ENCODE peak calls at places on chromosomes 6 and 20, in four cellular contexts. G is SK-N-SH; R is CD4-positive, alpha-beta T cell; H is activated B cell treated with CpG ODN at 0.5 μM for 24 hours. P is an unnamed sample.

GRCh38 chr20:38434310-38434741 is 802 bp downstream of the SNHG17 start:
- DNase-seq in G (peak), R (no peak), H (peak), P (no peak)

GRCh38 chr6:50471041-50471440 is 242.3 kb upstream of the TFAP2D start:
- DNase-seq in G (no peak), R (no peak), H (no peak), P (no peak)

GRCh38 chr20:33433875-33434274 is 9.7 kb downstream of the SNTA1 start:
- DNase-seq in G (no peak), R (no peak), H (no peak), P (no peak)

GRCh38 chr6:149071997-149072396 is 245.5 kb upstream of the TAB2 start:
- DNase-seq in G (no peak), R (no peak), H (no peak), P (no peak)

GRCh38 chr6:151629791-151630190 is 136.0 kb downstream of the CCDC170 start:
- DNase-seq in G (no peak), R (no peak), H (no peak), P (no peak)

GRCh38 chr6:30647802-30648460 is 998 bp downstream of the C6orf136 start:
- DNase-seq in G (no peak), R (no peak), H (no peak), P (no peak)

GRCh38 chr6:84348801-84349200 is 121.4 kb upstream of the CEP162 start:
- DNase-seq in G (no peak), R (no peak), H (no peak), P (no peak)

GRCh38 chr20:35166242-35166830 is 5.5 kb upstream of the PROCR start:
- DNase-seq in G (peak), R (no peak), H (no peak), P (no peak)

GRCh38 chr6:163897030-163897429 is 482.5 kb downstream of the QKI start:
- DNase-seq in G (no peak), R (no peak), H (no peak), P (no peak)

GRCh38 chr20:31815408-31816188 is 3.6 kb upstream of the MYLK2 start:
- DNase-seq in G (peak), R (no peak), H (no peak), P (no peak)

GRCh38 chr6:52503853-52504777 is 72.7 kb downstream of the TRAM2 start:
- DNase-seq in G (peak), R (no peak), H (no peak), P (peak)

GRCh38 chr6:5671604-5672559 is 334.8 kb downstream of the NRN1 start:
- DNase-seq in G (no peak), R (no peak), H (no peak), P (no peak)

GRCh38 chr6:44049989-44050871 is 77.0 kb downstream of the MRPL14 start:
- DNase-seq in G (no peak), R (no peak), H (no peak), P (no peak)

GRCh38 chr20:49171928-49172327 is 16.2 kb downstream of the STAU1 start:
- DNase-seq in G (no peak), R (no peak), H (no peak), P (no peak)

GRCh38 chr6:125474061-125474460 is 172.3 kb upstream of the HDDC2 start:
- DNase-seq in G (no peak), R (no peak), H (no peak), P (no peak)

GRCh38 chr6:74128536-74128935 is 432.5 kb downstream of the CD109 start:
- DNase-seq in G (no peak), R (no peak), H (no peak), P (no peak)

GRCh38 chr20:54132612-54133433 is 41.0 kb downstream of the CYP24A1 start:
- DNase-seq in G (no peak), R (no peak), H (no peak), P (peak)

GRCh38 chr20:11261533-11262000 is 587.8 kb upstream of the JAG1 start:
- DNase-seq in G (no peak), R (no peak), H (no peak), P (no peak)

GRCh38 chr6:45305546-45305945 is 22.6 kb upstream of the RUNX2 start:
- DNase-seq in G (no peak), R (no peak), H (no peak), P (no peak)

GRCh38 chr6:137795510-137795909 is 71.5 kb upstream of the TNFAIP3 start:
- DNase-seq in G (no peak), R (no peak), H (no peak), P (no peak)

GRCh38 chr6:137798846-137799245 is 68.2 kb upstream of the TNFAIP3 start:
- DNase-seq in G (no peak), R (no peak), H (no peak), P (no peak)

GRCh38 chr6:137799950-137800568 is 67.0 kb upstream of the TNFAIP3 start:
- DNase-seq in G (peak), R (peak), H (no peak), P (no peak)

GRCh38 chr6:137800749-137801148 is 66.3 kb upstream of the TNFAIP3 start:
- DNase-seq in G (no peak), R (no peak), H (no peak), P (no peak)

GRCh38 chr6:137798261-137798660 is 68.8 kb upstream of the TNFAIP3 start:
- DNase-seq in G (no peak), R (no peak), H (no peak), P (no peak)
- TF ChIP-seq CTCF in G (no peak), R (no peak), H (no peak), P (no peak)

GRCh38 chr6:32148722-32149576 is 2.8 kb downstream of the PRRT1 start:
- DNase-seq in G (peak), R (peak), H (peak), P (peak)
- TF ChIP-seq CTCF in G (no peak), R (peak), H (no peak), P (no peak)

GRCh38 chr6:158939255-158940170 is 60.5 kb downstream of the RSPH3 start:
- DNase-seq in G (no peak), R (no peak), H (peak), P (no peak)
- TF ChIP-seq CTCF in G (no peak), R (no peak), H (no peak), P (no peak)

GRCh38 chr6:35391240-35391968 is 49.0 kb downstream of the PPARD start:
- DNase-seq in G (no peak), R (no peak), H (no peak), P (no peak)
- TF ChIP-seq CTCF in G (peak), R (no peak), H (no peak), P (no peak)

GRCh38 chr6:131459005-131459404 is 114.0 kb upstream of the ARG1 start:
- DNase-seq in G (no peak), R (no peak), H (no peak), P (no peak)
- TF ChIP-seq CTCF in G (no peak), R (no peak), H (no peak), P (no peak)

DNA sequence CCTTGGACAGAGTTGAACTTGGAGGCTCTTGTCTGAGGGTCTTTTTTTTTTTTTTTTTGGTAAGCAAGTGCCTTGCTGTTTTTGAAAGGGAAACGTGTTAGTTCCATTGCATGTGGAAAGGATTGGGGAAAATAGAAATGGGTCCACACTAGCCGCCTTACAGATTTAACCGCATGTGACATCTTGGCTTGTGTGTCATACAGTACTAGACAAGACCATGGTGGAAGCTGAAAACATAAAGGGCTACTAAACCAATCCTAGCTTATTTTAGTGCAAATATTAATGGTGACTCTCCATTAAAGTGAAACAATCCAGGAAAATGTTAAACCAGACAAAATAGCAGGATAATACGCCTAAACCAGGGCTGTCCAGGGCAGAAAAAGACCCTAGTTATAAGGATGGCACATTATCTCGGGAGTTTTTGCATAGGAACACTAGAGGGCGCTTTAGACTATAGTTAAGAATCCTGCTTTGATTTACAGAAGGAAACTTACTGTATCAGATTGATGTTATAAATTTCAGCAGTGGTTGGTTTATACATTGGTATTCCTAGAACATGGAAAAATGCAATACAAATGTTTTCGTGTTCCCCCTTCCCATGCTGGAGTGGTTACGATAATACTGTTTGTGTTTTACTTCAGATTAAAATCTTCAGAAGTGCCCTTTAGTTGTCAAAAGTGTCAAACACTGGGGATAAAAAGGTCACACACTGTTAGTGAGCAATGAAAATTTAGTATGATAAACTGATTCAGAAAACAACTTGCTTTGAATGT is 59.8 kb upstream of the DEK start:
- DNase-seq in G (peak), R (no peak), H (no peak), P (no peak)
- TF ChIP-seq CTCF in G (peak), R (peak), H (peak), P (peak)

DNA sequence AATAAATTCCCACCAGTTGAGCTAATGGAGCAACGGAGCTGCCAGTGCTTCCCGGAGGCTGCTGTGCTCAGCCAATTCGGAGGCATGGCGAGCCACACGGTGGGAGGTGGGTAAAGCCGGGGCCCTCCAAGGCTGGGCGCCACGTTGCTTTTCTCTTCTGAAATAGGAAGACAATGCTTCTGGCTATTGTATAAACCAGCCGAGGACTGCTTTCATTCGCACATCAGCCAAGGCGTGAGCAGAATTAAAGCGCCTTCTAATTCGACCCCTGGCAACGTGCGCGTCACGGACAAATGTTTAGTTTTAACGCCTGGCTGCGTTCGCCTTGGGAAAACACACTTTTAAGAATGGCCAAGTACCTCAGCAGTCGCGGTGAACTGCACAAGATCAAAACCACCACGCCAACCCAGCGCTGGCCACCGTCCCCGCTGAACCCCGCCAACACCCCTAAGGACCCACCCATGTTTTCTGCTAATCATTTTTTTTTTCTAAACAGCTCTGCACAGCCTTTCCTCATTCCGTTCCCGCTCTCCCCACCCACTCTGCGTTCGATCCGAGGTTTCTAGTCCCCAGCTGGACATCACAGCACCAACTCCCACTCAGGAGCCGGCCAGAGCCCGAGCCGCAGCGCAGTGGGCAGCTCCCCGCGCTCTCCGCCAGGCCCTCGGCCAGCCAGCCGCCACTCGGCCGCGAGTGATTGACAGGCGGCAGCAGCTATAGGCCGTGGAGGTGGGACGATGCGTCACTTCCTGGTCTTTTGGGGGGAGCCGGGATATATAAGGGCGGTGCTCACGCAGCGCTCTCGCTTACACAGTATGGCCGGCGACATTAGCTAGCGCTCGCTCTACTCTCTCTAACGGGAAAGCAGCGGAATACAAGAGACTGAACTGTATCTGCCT is at the start of gene AMD1:
- DNase-seq in G (peak), R (peak), H (peak), P (peak)
- TF ChIP-seq CTCF in G (no peak), R (no peak), H (no peak), P (no peak)

GRCh38 chr20:23365390-23366165 is 3.6 kb downstream of the GZF1 start:
- DNase-seq in G (peak), R (no peak), H (no peak), P (no peak)

GRCh38 chr20:23361108-23361650 is 803 bp upstream of the GZF1 start:
- DNase-seq in G (no peak), R (no peak), H (no peak), P (no peak)

GRCh38 chr20:23363257-23363649 is 1.3 kb downstream of the GZF1 start:
- DNase-seq in G (no peak), R (no peak), H (no peak), P (no peak)

GRCh38 chr20:23361651-23362391 is at the start of gene GZF1:
- DNase-seq in G (peak), R (peak), H (peak), P (peak)

DNA sequence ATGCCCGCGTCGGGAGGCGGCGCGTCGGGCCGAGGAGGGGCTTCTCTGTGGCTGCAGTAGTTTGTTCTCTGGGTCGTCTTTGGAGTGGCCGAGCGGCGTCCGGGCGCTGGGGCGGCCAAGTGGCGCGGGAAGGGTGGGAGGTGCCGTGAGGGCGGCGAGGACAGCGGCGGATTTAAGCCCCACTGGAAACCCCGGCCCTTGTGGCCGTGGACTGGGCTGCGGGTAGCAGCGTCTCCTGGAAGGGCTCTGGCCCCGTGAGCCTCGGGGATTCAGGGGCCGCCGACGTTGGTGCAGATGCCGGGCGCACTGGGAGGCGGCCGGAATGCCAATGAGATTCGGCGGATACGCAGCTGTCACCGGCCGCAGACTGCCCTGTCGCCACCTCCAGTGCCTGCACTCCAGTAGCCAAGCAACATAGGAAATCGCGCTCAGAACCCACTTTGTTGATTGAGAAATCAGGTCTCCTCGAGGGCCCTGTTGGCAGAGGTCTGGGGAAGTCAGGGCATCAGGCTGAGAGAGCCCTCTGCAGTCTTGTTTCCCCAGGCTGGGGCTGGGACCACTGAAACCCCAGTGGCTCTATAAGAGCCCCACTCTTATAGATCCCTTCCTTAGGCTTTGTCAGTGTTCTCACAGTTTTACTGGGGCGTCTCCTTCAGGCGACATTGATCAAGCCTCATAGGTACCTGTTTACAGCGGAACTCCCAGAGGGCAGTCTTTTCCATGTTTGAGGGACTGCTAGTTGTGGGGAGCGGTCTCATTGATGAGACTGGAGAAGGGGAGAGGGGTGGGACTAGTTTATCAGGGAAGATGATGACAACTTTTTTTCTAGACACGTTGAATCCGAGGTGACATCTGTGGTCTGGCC is 642 bp downstream of the GZF1 start:
- DNase-seq in G (no peak), R (no peak), H (no peak), P (no peak)
- TF ChIP-seq CTCF in G (peak), R (no peak), H (no peak), P (no peak)